ENCODE peak calls at places on chromosomes 5 and 9, in five cellular contexts. M is EL; Y is HS-5; A is AG08395; L is stimulated activated CD4-positive, alpha-beta T cell treated with anti-CD3 and anti-CD28 coated beads, Interleukin-4, amount 100 ng/mL, for 48 hours. E is an unnamed sample.

GRCh38 chr5:97192580-97193421 is 9.8 kb upstream of the RIOK2 start:
- DNase-seq in M (peak), Y (no peak), A (no peak), L (no peak), E (no peak)

GRCh38 chr9:136954270-136955083 is 2.4 kb downstream of the LCN12 start:
- DNase-seq in M (no peak), Y (no peak), A (no peak), L (no peak), E (no peak)

GRCh38 chr9:21752003-21752402 is 50.4 kb upstream of the MTAP start:
- DNase-seq in M (no peak), Y (no peak), A (no peak), L (no peak), E (no peak)

GRCh38 chr9:15999422-16000339 is 446.8 kb downstream of the CCDC171 start:
- DNase-seq in M (peak), Y (peak), A (peak), L (no peak), E (no peak)

GRCh38 chr9:98479449-98479848 is 224.0 kb upstream of the TBC1D2 start:
- DNase-seq in M (no peak), Y (no peak), A (no peak), L (no peak), E (no peak)

GRCh38 chr5:178416919-178417318 is 173.3 kb downstream of the COL23A1 start:
- DNase-seq in M (peak), Y (no peak), A (peak), L (no peak), E (peak)

GRCh38 chr5:3143382-3143781 is 391.9 kb upstream of the IRX2 start:
- DNase-seq in M (no peak), Y (no peak), A (no peak), L (no peak), E (no peak)

GRCh38 chr9:124769451-124770358 is 1.4 kb downstream of the NR6A1 start:
- DNase-seq in M (peak), Y (no peak), A (no peak), L (no peak), E (peak)

GRCh38 chr5:108418172-108418571 is 36.3 kb upstream of the FBXL17 start:
- DNase-seq in M (no peak), Y (no peak), A (no peak), L (no peak), E (no peak)

GRCh38 chr9:70419546-70420266 is 5.2 kb upstream of the KLF9 start:
- DNase-seq in M (peak), Y (peak), A (peak), L (peak), E (peak)

GRCh38 chr9:137241490-137242328 is 622 bp downstream of the TUBB4B start:
- DNase-seq in M (peak), Y (no peak), A (peak), L (peak), E (peak)

GRCh38 chr9:91181541-91181940 is 180.2 kb downstream of the AUH start:
- DNase-seq in M (no peak), Y (no peak), A (no peak), L (no peak), E (no peak)

GRCh38 chr5:6455571-6456200 is 7.0 kb downstream of the UBE2QL1 start:
- DNase-seq in M (no peak), Y (no peak), A (no peak), L (no peak), E (no peak)

GRCh38 chr5:37771731-37772130 is 68.1 kb downstream of the GDNF start:
- DNase-seq in M (peak), Y (peak), A (peak), L (no peak), E (no peak)

GRCh38 chr9:106733828-106734227 is 129.1 kb upstream of the ZNF462 start:
- DNase-seq in M (no peak), Y (no peak), A (no peak), L (no peak), E (no peak)

GRCh38 chr5:170296935-170297588 is 515 bp downstream of the LCP2 start:
- DNase-seq in M (no peak), Y (no peak), A (no peak), L (no peak), E (peak)

GRCh38 chr5:111703662-111704061 is 53.3 kb downstream of the NREP start:
- DNase-seq in M (no peak), Y (no peak), A (no peak), L (no peak), E (peak)

GRCh38 chr5:102778478-102778877 is 23.4 kb downstream of the PAM start:
- DNase-seq in M (peak), Y (no peak), A (peak), L (no peak), E (peak)

GRCh38 chr5:135333737-135334515 is 65.1 kb downstream of the MACROH2A1 start:
- DNase-seq in M (peak), Y (no peak), A (no peak), L (no peak), E (no peak)

GRCh38 chr9:14207352-14207995 is 106.5 kb downstream of the NFIB start:
- DNase-seq in M (no peak), Y (no peak), A (no peak), L (no peak), E (peak)

GRCh38 chr9:133141833-133142594 is 21.0 kb upstream of the RALGDS start:
- DNase-seq in M (no peak), Y (no peak), A (no peak), L (no peak), E (no peak)

GRCh38 chr9:109382585-109382984 is 61.7 kb upstream of the EPB41L4B start:
- DNase-seq in M (no peak), Y (no peak), A (no peak), L (no peak), E (no peak)

GRCh38 chr9:124322618-124323432 is 65.1 kb downstream of the NEK6 start:
- DNase-seq in M (no peak), Y (no peak), A (no peak), L (no peak), E (peak)

E was measured in OCI-M1.